ENCODE peak calls at places on chromosomes 2 and 18, in seven cellular contexts. D is lung, L is right lobe of liver, U is stomach, T is endothelial cell of umbilical vein, I is BJ, H is tibial artery. N is an unnamed sample.

GRCh38 chr2:239393941-239394340 is 6.9 kb downstream of the HDAC4 start:
- DNase-seq in U (no peak), H (no peak), L (no peak), T (no peak), I (no peak), D (no peak), N (no peak)

GRCh38 chr2:216215991-216216390 is 106.8 kb downstream of the XRCC5 start:
- DNase-seq in I (no peak), U (no peak), L (no peak), D (no peak), H (no peak), T (no peak), N (no peak)

GRCh38 chr2:158845869-158846268 is 50.8 kb downstream of the DAPL1 start:
- DNase-seq in I (no peak), L (no peak), U (no peak), D (no peak), H (no peak), T (peak; percentile 90), N (no peak)

GRCh38 chr2:160427629-160428424 is 65.8 kb downstream of the RBMS1 start:
- DNase-seq in H (no peak), U (no peak), I (no peak), D (no peak), L (no peak), T (peak; percentile 57), N (no peak)

GRCh38 chr2:12903272-12903671 is 186.5 kb downstream of the TRIB2 start:
- DNase-seq in U (no peak), D (no peak), I (no peak), T (no peak), H (no peak), L (no peak), N (no peak)

GRCh38 chr2:8168876-8169275 is 513.0 kb upstream of the ID2 start:
- DNase-seq in D (no peak), T (no peak), U (no peak), L (no peak), H (no peak), I (no peak), N (no peak)

GRCh38 chr2:29582062-29582461 is 339.3 kb downstream of the ALK start:
- DNase-seq in U (no peak), L (no peak), T (no peak), H (no peak), D (no peak), I (no peak), N (no peak)

GRCh38 chr2:241068136-241068941 is 33.7 kb downstream of the MTERF4 start:
- DNase-seq in H (no peak), U (no peak), I (no peak), T (no peak), D (peak; percentile 25), L (no peak), N (no peak)

GRCh38 chr2:106183093-106183837 is 10.8 kb downstream of the UXS1 start:
- DNase-seq in U (no peak), I (no peak), D (no peak), T (no peak), L (no peak), H (no peak), N (no peak)

GRCh38 chr18:47263828-47264314 is 12.4 kb upstream of the SKOR2 start:
- DNase-seq in L (no peak), U (no peak), T (no peak), I (no peak), D (no peak), H (no peak), N (no peak)

GRCh38 chr2:221318751-221319150 is 253.4 kb downstream of the EPHA4 start:
- DNase-seq in H (no peak), T (no peak), U (no peak), L (no peak), I (peak; percentile 31), D (no peak), N (no peak)

GRCh38 chr2:25076749-25077148 is 34.9 kb downstream of the EFR3B start:
- DNase-seq in U (no peak), D (no peak), I (no peak), T (no peak), L (no peak), H (no peak), N (no peak)

GRCh38 chr18:24731981-24732380 is 271.5 kb downstream of the HRH4 start:
- DNase-seq in L (no peak), U (no peak), I (no peak), D (peak; percentile 7), T (no peak), H (no peak), N (no peak)

GRCh38 chr2:57434429-57434828 is 612.2 kb upstream of the VRK2 start:
- DNase-seq in D (no peak), U (no peak), T (no peak), H (no peak), L (no peak), I (no peak), N (no peak)

GRCh38 chr2:118835739-118836410 is 11.6 kb downstream of the EN1 start:
- DNase-seq in I (no peak), H (no peak), U (peak; percentile 48), D (no peak), L (no peak), T (no peak), N (no peak)
- H3K4me3 ChIP-seq in I (peak overlapping the region; percentile 31), H (peak overlapping the region; percentile 39), U (peak overlapping the region; percentile 48), D (no peak overlapping the region), L (peak overlapping the region; percentile 26), T (no peak overlapping the region), N (peak overlapping the region; percentile 62)

GRCh38 chr2:179171371-179171770 is 93.3 kb downstream of the SESTD1 start:
- DNase-seq in U (no peak), H (no peak), L (no peak), T (no peak), I (no peak), D (no peak), N (no peak)
- TF ChIP-seq CTCF in U (no peak), H (no peak), L (no peak), T (no peak), I (no peak), D (no peak), N (no peak)

GRCh38 chr18:74289946-74290478 is 1.8 kb downstream of the CYB5A start:
- DNase-seq in H (no peak), U (no peak), T (no peak), L (no peak), I (no peak), D (no peak), N (no peak)
- H3K4me3 ChIP-seq in H (no peak overlapping the region), U (peak overlapping the region; percentile 82), T (no peak overlapping the region), L (peak overlapping the region; percentile 95), I (no peak overlapping the region), D (peak overlapping the region; percentile 90), N (no peak overlapping the region)

GRCh38 chr2:206993964-206994363 is 54.6 kb downstream of the CPO start:
- DNase-seq in H (no peak), L (no peak), D (peak; percentile 50), T (no peak), I (peak; percentile 58), U (no peak), N (no peak)

GRCh38 chr2:206993512-206993911 is 54.2 kb downstream of the CPO start:
- DNase-seq in H (no peak), T (no peak), U (no peak), L (no peak), D (no peak), I (no peak), N (no peak)

GRCh38 chr2:206996556-206997065 is 57.3 kb downstream of the CPO start:
- DNase-seq in U (no peak), L (no peak), I (no peak), H (no peak), T (no peak), D (no peak), N (no peak)
- TF ChIP-seq CTCF in U (no peak), L (no peak), I (no peak), H (no peak), T (no peak), D (no peak), N (no peak)

DNA sequence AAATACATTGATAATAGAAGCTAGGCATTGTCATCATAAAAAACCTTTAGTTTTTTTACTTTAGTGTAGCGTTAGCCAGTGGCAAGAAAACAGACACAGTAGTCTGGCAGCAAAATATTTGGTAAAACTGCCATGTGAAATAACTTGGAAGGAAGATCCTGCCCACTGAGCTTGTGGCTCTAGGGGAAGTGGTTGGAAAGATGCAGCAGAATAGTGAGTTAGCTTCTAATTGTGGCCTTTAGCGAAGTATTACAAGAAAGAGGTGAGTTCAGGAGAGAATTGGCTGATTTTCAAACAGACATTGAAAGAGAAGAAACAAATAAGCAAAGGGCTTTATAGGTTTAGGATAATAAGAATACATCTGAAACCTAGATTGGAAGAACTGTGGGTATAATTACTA is 1887.8 kb upstream of the CELF4 start:
- DNase-seq in D (no peak), T (no peak), L (no peak), H (no peak), I (no peak), U (no peak), N (no peak)
- H3K4me3 ChIP-seq in D (no peak overlapping the region), T (no peak overlapping the region), L (no peak overlapping the region), H (no peak overlapping the region), I (no peak overlapping the region), U (no peak overlapping the region), N (peak overlapping the region; percentile 54)